ENCODE peak calls at places on chromosomes 3 and 15, in nine cellular contexts. One of them, this sample, is unnamed.

GRCh38 chr15:28086175-28086703 is 12.9 kb downstream of the OCA2 start:
- DNase-seq in cardiac fibroblast: peak
- DNase-seq in bronchial epithelial cell: peak
- DNase-seq in pancreas: peak
- DNase-seq in HFF-Myc: peak
- DNase-seq in HepG2: peak
- DNase-seq in cardiac muscle cell: peak
- DNase-seq in stomach: peak
- DNase-seq in astrocyte of the spinal cord: peak
- DNase-seq in this sample: peak

GRCh38 chr3:167406876-167407492 is 26.9 kb upstream of the ZBBX start:
- DNase-seq in cardiac fibroblast: peak
- DNase-seq in bronchial epithelial cell: peak
- DNase-seq in pancreas: peak
- DNase-seq in HFF-Myc: no peak
- DNase-seq in HepG2: peak
- DNase-seq in cardiac muscle cell: peak
- DNase-seq in stomach: peak
- DNase-seq in astrocyte of the spinal cord: peak
- DNase-seq in this sample: peak

GRCh38 chr3:50807266-50807665 is 132.5 kb downstream of the DOCK3 start:
- DNase-seq in cardiac fibroblast: no peak
- DNase-seq in bronchial epithelial cell: peak
- DNase-seq in pancreas: peak
- DNase-seq in HFF-Myc: no peak
- DNase-seq in HepG2: no peak
- DNase-seq in cardiac muscle cell: no peak
- DNase-seq in stomach: peak
- DNase-seq in astrocyte of the spinal cord: no peak
- DNase-seq in this sample: no peak

GRCh38 chr3:172467170-172467824 is 19.0 kb upstream of the GHSR start:
- DNase-seq in cardiac fibroblast: peak
- DNase-seq in bronchial epithelial cell: peak
- DNase-seq in pancreas: no peak
- DNase-seq in HFF-Myc: peak
- DNase-seq in HepG2: no peak
- DNase-seq in cardiac muscle cell: peak
- DNase-seq in stomach: no peak
- DNase-seq in astrocyte of the spinal cord: peak
- DNase-seq in this sample: peak

GRCh38 chr15:67720556-67721175 is 104.6 kb upstream of the SKOR1 start:
- DNase-seq in cardiac fibroblast: no peak
- DNase-seq in bronchial epithelial cell: no peak
- DNase-seq in pancreas: no peak
- DNase-seq in HFF-Myc: no peak
- DNase-seq in HepG2: no peak
- DNase-seq in cardiac muscle cell: no peak
- DNase-seq in stomach: no peak
- DNase-seq in astrocyte of the spinal cord: no peak
- DNase-seq in this sample: no peak

GRCh38 chr3:59286791-59287531 is 237.1 kb upstream of the CFAP20DC start:
- DNase-seq in cardiac fibroblast: no peak
- DNase-seq in bronchial epithelial cell: peak
- DNase-seq in pancreas: peak
- DNase-seq in HFF-Myc: no peak
- DNase-seq in HepG2: no peak
- DNase-seq in cardiac muscle cell: peak
- DNase-seq in stomach: peak
- DNase-seq in astrocyte of the spinal cord: no peak
- DNase-seq in this sample: no peak

GRCh38 chr15:93001881-93002280 is 87.1 kb downstream of the RGMA start:
- DNase-seq in cardiac fibroblast: peak
- DNase-seq in bronchial epithelial cell: no peak
- DNase-seq in pancreas: no peak
- DNase-seq in HFF-Myc: no peak
- DNase-seq in HepG2: no peak
- DNase-seq in cardiac muscle cell: peak
- DNase-seq in stomach: no peak
- DNase-seq in astrocyte of the spinal cord: no peak
- DNase-seq in this sample: peak

GRCh38 chr3:18188491-18188890 is 236.6 kb downstream of the SATB1 start:
- DNase-seq in cardiac fibroblast: no peak
- DNase-seq in bronchial epithelial cell: no peak
- DNase-seq in pancreas: no peak
- DNase-seq in HFF-Myc: no peak
- DNase-seq in HepG2: no peak
- DNase-seq in cardiac muscle cell: no peak
- DNase-seq in stomach: no peak
- DNase-seq in astrocyte of the spinal cord: no peak
- DNase-seq in this sample: no peak

GRCh38 chr3:42723146-42723683 is 20.6 kb upstream of the HHATL start:
- DNase-seq in cardiac fibroblast: no peak
- DNase-seq in bronchial epithelial cell: peak
- DNase-seq in pancreas: no peak
- DNase-seq in HFF-Myc: no peak
- DNase-seq in HepG2: no peak
- DNase-seq in cardiac muscle cell: no peak
- DNase-seq in stomach: no peak
- DNase-seq in astrocyte of the spinal cord: no peak
- DNase-seq in this sample: no peak

GRCh38 chr3:182794806-182795369 is 1.6 kb downstream of the ATP11B start:
- DNase-seq in cardiac fibroblast: peak
- DNase-seq in bronchial epithelial cell: peak
- DNase-seq in pancreas: no peak
- DNase-seq in HFF-Myc: no peak
- DNase-seq in HepG2: no peak
- DNase-seq in cardiac muscle cell: peak
- DNase-seq in stomach: no peak
- DNase-seq in astrocyte of the spinal cord: no peak
- DNase-seq in this sample: peak

GRCh38 chr3:141795311-141795710 is 32.1 kb downstream of the GRK7 start:
- DNase-seq in cardiac fibroblast: no peak
- DNase-seq in bronchial epithelial cell: no peak
- DNase-seq in pancreas: no peak
- DNase-seq in HFF-Myc: no peak
- DNase-seq in HepG2: no peak
- DNase-seq in cardiac muscle cell: no peak
- DNase-seq in stomach: no peak
- DNase-seq in astrocyte of the spinal cord: no peak
- DNase-seq in this sample: no peak

GRCh38 chr3:95319921-95320494 is 1257.1 kb downstream of the NSUN3 start:
- DNase-seq in cardiac fibroblast: peak
- DNase-seq in bronchial epithelial cell: peak
- DNase-seq in pancreas: no peak
- DNase-seq in HFF-Myc: no peak
- DNase-seq in HepG2: no peak
- DNase-seq in cardiac muscle cell: no peak
- DNase-seq in stomach: no peak
- DNase-seq in astrocyte of the spinal cord: peak
- DNase-seq in this sample: no peak
- H3K4me3 ChIP-seq in cardiac fibroblast: no peak
- H3K4me3 ChIP-seq in bronchial epithelial cell: no peak
- H3K4me3 ChIP-seq in pancreas: no peak
- H3K4me3 ChIP-seq in HFF-Myc: no peak
- H3K4me3 ChIP-seq in HepG2: no peak
- H3K4me3 ChIP-seq in cardiac muscle cell: no peak
- H3K4me3 ChIP-seq in stomach: no peak
- H3K4me3 ChIP-seq in astrocyte of the spinal cord: no peak
- H3K4me3 ChIP-seq in this sample: no peak

GRCh38 chr3:52233108-52233591 is 5.8 kb downstream of the TWF2 start:
- DNase-seq in cardiac fibroblast: no peak
- DNase-seq in bronchial epithelial cell: no peak
- DNase-seq in pancreas: no peak
- DNase-seq in HFF-Myc: no peak
- DNase-seq in HepG2: no peak
- DNase-seq in cardiac muscle cell: no peak
- DNase-seq in stomach: no peak
- DNase-seq in astrocyte of the spinal cord: no peak
- DNase-seq in this sample: no peak
- TF ChIP-seq CTCF in cardiac fibroblast: no peak
- TF ChIP-seq CTCF in bronchial epithelial cell: no peak
- TF ChIP-seq CTCF in pancreas: no peak
- TF ChIP-seq CTCF in HFF-Myc: no peak
- TF ChIP-seq CTCF in HepG2: no peak
- TF ChIP-seq CTCF in cardiac muscle cell: no peak
- TF ChIP-seq CTCF in stomach: no peak
- TF ChIP-seq CTCF in astrocyte of the spinal cord: no peak
- TF ChIP-seq CTCF in this sample: no peak

DNA sequence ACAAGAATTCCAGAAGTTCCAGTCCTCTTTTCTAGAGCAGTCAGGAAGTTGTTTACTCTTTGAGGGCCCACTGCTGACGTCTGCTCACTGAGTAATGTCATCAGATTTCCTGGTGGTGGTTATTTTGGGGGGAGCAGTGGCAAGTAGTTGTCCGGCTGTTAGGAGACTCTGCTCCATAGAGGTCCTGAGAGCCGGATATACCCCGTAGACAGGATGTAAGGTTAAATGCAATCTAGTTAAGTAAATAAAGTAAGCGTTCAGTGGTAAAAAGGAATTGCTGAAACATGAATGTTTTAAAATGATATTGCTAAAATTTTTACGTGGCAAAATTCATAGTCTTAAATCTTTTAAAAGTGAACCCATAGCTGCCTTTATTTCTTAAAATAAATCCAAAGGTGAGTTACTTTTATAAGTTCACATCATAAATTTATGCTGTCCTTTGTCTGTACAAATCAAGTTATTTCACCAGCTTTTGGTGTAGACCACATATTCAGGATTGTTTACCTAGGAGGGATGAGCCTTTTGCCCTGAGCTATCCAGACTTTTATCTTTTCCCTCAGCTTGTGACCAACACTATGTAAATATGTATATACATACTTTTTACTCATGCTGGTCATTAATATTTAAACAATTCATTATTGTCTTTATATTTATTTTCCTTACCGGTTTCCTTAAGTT is 65.8 kb downstream of the PDE8A start:
- DNase-seq in cardiac fibroblast: peak
- DNase-seq in bronchial epithelial cell: peak
- DNase-seq in pancreas: no peak
- DNase-seq in HFF-Myc: peak
- DNase-seq in HepG2: peak
- DNase-seq in cardiac muscle cell: peak
- DNase-seq in stomach: no peak
- DNase-seq in astrocyte of the spinal cord: peak
- DNase-seq in this sample: peak
- H3K4me3 ChIP-seq in cardiac fibroblast: no peak
- H3K4me3 ChIP-seq in bronchial epithelial cell: no peak
- H3K4me3 ChIP-seq in pancreas: no peak
- H3K4me3 ChIP-seq in HFF-Myc: no peak
- H3K4me3 ChIP-seq in HepG2: no peak
- H3K4me3 ChIP-seq in cardiac muscle cell: no peak
- H3K4me3 ChIP-seq in stomach: no peak
- H3K4me3 ChIP-seq in astrocyte of the spinal cord: no peak
- H3K4me3 ChIP-seq in this sample: no peak

GRCh38 chr3:189950258-189950657 is 170.4 kb downstream of the P3H2 start:
- DNase-seq in cardiac fibroblast: no peak
- DNase-seq in bronchial epithelial cell: peak
- DNase-seq in pancreas: no peak
- DNase-seq in HFF-Myc: no peak
- DNase-seq in HepG2: no peak
- DNase-seq in cardiac muscle cell: no peak
- DNase-seq in stomach: no peak
- DNase-seq in astrocyte of the spinal cord: no peak
- DNase-seq in this sample: no peak
- TF ChIP-seq CTCF in cardiac fibroblast: no peak
- TF ChIP-seq CTCF in bronchial epithelial cell: peak
- TF ChIP-seq CTCF in pancreas: no peak
- TF ChIP-seq CTCF in HFF-Myc: no peak
- TF ChIP-seq CTCF in HepG2: no peak
- TF ChIP-seq CTCF in cardiac muscle cell: no peak
- TF ChIP-seq CTCF in stomach: no peak
- TF ChIP-seq CTCF in astrocyte of the spinal cord: peak
- TF ChIP-seq CTCF in this sample: no peak

DNA sequence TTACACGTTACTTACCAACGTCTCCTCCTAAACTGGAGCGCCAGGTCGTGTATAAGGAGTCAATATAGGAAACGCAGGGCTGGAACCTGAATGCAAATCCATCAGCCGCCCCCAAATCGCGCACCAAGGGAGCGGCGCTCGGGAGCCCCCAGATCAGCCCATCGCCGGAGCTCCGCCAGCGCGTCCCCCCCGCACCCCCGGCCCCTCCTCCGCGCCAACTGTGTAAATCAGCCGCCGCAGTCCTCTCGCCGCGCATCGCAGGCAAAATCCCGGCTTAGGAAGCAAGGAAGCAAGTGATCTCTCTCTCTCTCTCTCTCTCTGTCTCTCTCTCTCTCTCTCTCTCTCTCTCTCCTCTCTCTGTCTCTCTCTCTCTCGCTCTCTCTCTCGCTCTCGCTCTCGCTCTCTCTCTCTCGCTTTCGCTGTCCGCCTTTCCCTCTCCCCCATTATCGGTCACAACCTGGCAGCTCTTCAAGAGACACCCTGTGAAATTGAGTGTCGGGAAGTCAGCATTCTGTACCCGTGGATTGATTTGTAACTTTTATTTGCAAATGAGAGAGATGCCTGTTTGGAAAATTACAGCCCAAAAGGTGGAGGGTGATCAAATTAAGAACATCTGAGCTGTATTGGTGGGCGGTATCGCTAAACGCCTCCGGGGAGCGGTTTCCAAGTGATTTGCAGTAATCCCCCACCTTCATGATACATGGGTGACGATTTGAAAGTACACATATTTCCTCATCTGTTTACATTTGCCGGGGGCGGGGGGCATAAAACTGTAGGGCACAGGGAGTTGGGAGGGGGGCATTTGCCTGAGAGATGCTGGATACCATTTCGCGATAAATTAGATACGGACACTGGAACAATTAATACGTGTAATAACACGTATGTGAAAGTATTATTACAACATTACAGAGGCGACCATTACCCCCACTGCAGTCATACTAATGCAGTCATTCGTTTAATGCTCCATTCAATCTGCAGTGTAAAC is 685 bp upstream of the SLITRK3 start:
- DNase-seq in cardiac fibroblast: peak
- DNase-seq in bronchial epithelial cell: no peak
- DNase-seq in pancreas: no peak
- DNase-seq in HFF-Myc: no peak
- DNase-seq in HepG2: no peak
- DNase-seq in cardiac muscle cell: no peak
- DNase-seq in stomach: no peak
- DNase-seq in astrocyte of the spinal cord: no peak
- DNase-seq in this sample: peak
- H3K4me3 ChIP-seq in cardiac fibroblast: peak
- H3K4me3 ChIP-seq in bronchial epithelial cell: peak
- H3K4me3 ChIP-seq in pancreas: no peak
- H3K4me3 ChIP-seq in HFF-Myc: peak
- H3K4me3 ChIP-seq in HepG2: no peak
- H3K4me3 ChIP-seq in cardiac muscle cell: peak
- H3K4me3 ChIP-seq in stomach: peak
- H3K4me3 ChIP-seq in astrocyte of the spinal cord: peak
- H3K4me3 ChIP-seq in this sample: peak

This sample was measured in fibroblast of mammary gland.